ENCODE peak calls at places on chromosomes 2 and 18, in five cellular contexts. N, I, O, V and H are unnamed samples.

GRCh38 chr2:144452169-144453038 is 67.5 kb downstream of the ZEB2 start:
- DNase-seq in N (no peak), I (no peak), O (no peak), V (no peak), H (no peak)

GRCh38 chr2:31249009-31249690 is 15.2 kb downstream of the EHD3 start:
- DNase-seq in N (no peak), I (no peak), O (no peak), V (no peak), H (no peak)

GRCh38 chr2:201452058-201452736 is 657 bp downstream of the STRADB start:
- DNase-seq in N (no peak), I (no peak), O (no peak), V (no peak), H (peak)

GRCh38 chr18:36843784-36844183 is 14.9 kb downstream of the KIAA1328 start:
- DNase-seq in N (no peak), I (no peak), O (no peak), V (no peak), H (no peak)

GRCh38 chr18:80108122-80108536 is 933 bp upstream of the ADNP2 start:
- DNase-seq in N (no peak), I (no peak), O (peak), V (no peak), H (no peak)

GRCh38 chr2:102033028-102033749 is 41.4 kb downstream of the IL1R2 start:
- DNase-seq in N (peak), I (peak), O (peak), V (no peak), H (peak)

GRCh38 chr18:48933578-48934399 is 17.0 kb downstream of the SMAD7 start:
- DNase-seq in N (peak), I (no peak), O (no peak), V (no peak), H (no peak)

GRCh38 chr18:60794802-60795201 is 422.2 kb upstream of the MC4R start:
- DNase-seq in N (no peak), I (no peak), O (no peak), V (no peak), H (no peak)

GRCh38 chr2:178480227-178481181 is at the start of gene PLEKHA3:
- DNase-seq in N (peak), I (peak), O (peak), V (peak), H (peak)

GRCh38 chr2:172945511-172945850 is 130.2 kb upstream of the MAP3K20 start:
- DNase-seq in N (no peak), I (no peak), O (no peak), V (no peak), H (no peak)

GRCh38 chr2:58641001-58641400 is 399.9 kb upstream of the FANCL start:
- DNase-seq in N (no peak), I (no peak), O (no peak), V (no peak), H (no peak)

GRCh38 chr2:54629914-54630609 is 93.4 kb upstream of the EML6 start:
- DNase-seq in N (peak), I (peak), O (peak), V (no peak), H (no peak)

GRCh38 chr2:26786207-26787023 is 559 bp downstream of the CENPA start:
- DNase-seq in N (peak), I (no peak), O (no peak), V (no peak), H (no peak)

GRCh38 chr2:75571730-75572430 is 11.1 kb upstream of the EVA1A start:
- DNase-seq in N (no peak), I (no peak), O (no peak), V (no peak), H (no peak)

GRCh38 chr2:230793573-230794359 is 71.0 kb upstream of the ITM2C start:
- DNase-seq in N (no peak), I (peak), O (no peak), V (no peak), H (peak)

GRCh38 chr18:37188016-37188791 is 359.3 kb downstream of the KIAA1328 start:
- DNase-seq in N (no peak), I (no peak), O (no peak), V (no peak), H (no peak)

GRCh38 chr18:57008001-57008686 is 138.7 kb upstream of the BOD1L2 start:
- DNase-seq in N (no peak), I (no peak), O (no peak), V (no peak), H (no peak)

GRCh38 chr2:55148269-55148668 is 83.8 kb downstream of the CLHC1 start:
- DNase-seq in N (no peak), I (peak), O (no peak), V (no peak), H (no peak)

GRCh38 chr2:239677455-239678185 is 276.8 kb upstream of the HDAC4 start:
- DNase-seq in N (peak), I (no peak), O (no peak), V (no peak), H (no peak)

GRCh38 chr18:67363694-67364093 is 152.8 kb downstream of the DSEL start:
- DNase-seq in N (no peak), I (no peak), O (no peak), V (no peak), H (no peak)

GRCh38 chr2:153953761-153954160 is 82.0 kb downstream of the GALNT13 start:
- DNase-seq in N (no peak), I (no peak), O (no peak), V (no peak), H (no peak)

GRCh38 chr2:239236043-239236807 is 164.6 kb downstream of the HDAC4 start:
- DNase-seq in N (no peak), I (no peak), O (no peak), V (no peak), H (no peak)

GRCh38 chr2:174794851-174795374 is 30.6 kb upstream of the CHRNA1 start:
- DNase-seq in N (no peak), I (peak), O (no peak), V (no peak), H (no peak)

GRCh38 chr18:7830468-7830867 is 263.4 kb downstream of the PTPRM start:
- DNase-seq in N (no peak), I (no peak), O (no peak), V (no peak), H (no peak)

GRCh38 chr2:167962436-167963226 is 284.8 kb downstream of the STK39 start:
- DNase-seq in N (no peak), I (no peak), O (no peak), V (no peak), H (no peak)

GRCh38 chr18:22286576-22286975 is 117.2 kb downstream of the GATA6 start:
- DNase-seq in N (peak), I (no peak), O (peak), V (no peak), H (peak)

GRCh38 chr2:205930209-205930608 is 155.8 kb downstream of the INO80D start:
- DNase-seq in N (no peak), I (no peak), O (no peak), V (no peak), H (no peak)

GRCh38 chr2:39696072-39696471 is 30.4 kb downstream of the TMEM178A start:
- DNase-seq in N (no peak), I (peak), O (no peak), V (no peak), H (no peak)

GRCh38 chr2:7974936-7975335 is 706.9 kb upstream of the ID2 start:
- DNase-seq in N (no peak), I (no peak), O (no peak), V (no peak), H (no peak)
- TF ChIP-seq CTCF in N (no peak), I (no peak), O (no peak), V (no peak), H (no peak)

GRCh38 chr2:222315443-222316121 is 16.8 kb upstream of the PAX3 start:
- DNase-seq in N (no peak), I (no peak), O (no peak), V (no peak), H (no peak)
- TF ChIP-seq CTCF in N (no peak), I (no peak), O (no peak), V (no peak), H (no peak)

GRCh38 chr2:10449838-10450691 is 1.9 kb upstream of the ODC1 start:
- DNase-seq in N (peak), I (no peak), O (no peak), V (no peak), H (no peak)

GRCh38 chr2:10447300-10448207 is 573 bp downstream of the ODC1 start:
- DNase-seq in N (peak), I (peak), O (peak), V (no peak), H (peak)

GRCh38 chr2:10449481-10449831 is 1.3 kb upstream of the ODC1 start:
- DNase-seq in N (no peak), I (no peak), O (no peak), V (no peak), H (no peak)

GRCh38 chr2:10448208-10448645 is at the start of gene ODC1:
- DNase-seq in N (peak), I (peak), O (peak), V (peak), H (peak)

GRCh38 chr2:10448646-10449480 is 736 bp upstream of the ODC1 start:
- DNase-seq in N (peak), I (no peak), O (peak), V (peak), H (peak)
- TF ChIP-seq CTCF in N (peak), I (no peak), O (no peak), V (no peak), H (peak)

GRCh38 chr2:149021271-149021719 is 17.2 kb upstream of the LYPD6B start:
- DNase-seq in N (no peak), I (no peak), O (no peak), V (no peak), H (no peak)

GRCh38 chr2:149019768-149020167 is 18.7 kb upstream of the LYPD6B start:
- DNase-seq in N (no peak), I (no peak), O (no peak), V (no peak), H (no peak)

GRCh38 chr2:149021761-149022160 is 16.7 kb upstream of the LYPD6B start:
- DNase-seq in N (no peak), I (no peak), O (no peak), V (no peak), H (no peak)

GRCh38 chr2:149020432-149020851 is 18.1 kb upstream of the LYPD6B start:
- DNase-seq in N (no peak), I (no peak), O (no peak), V (no peak), H (peak)

DNA sequence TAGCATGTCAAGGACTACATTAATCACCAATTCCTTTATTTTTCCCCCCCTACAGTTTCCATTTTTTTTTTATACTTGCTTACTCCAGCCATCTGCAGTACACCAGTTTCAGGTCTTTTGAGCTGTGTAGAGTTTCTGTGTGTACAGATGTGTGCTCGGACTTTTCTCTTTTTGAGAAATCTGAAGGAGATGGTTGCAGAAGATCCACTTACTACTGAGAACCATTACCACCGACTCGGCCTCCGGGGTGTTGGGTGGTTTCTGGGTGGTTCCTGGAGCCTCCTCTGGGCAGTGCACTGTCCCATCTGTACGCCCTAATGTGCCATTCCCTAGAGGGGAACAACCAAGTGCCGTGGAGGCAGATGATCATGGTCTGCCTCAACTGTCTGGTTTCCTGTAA is 15.4 kb upstream of the LYPD6B start:
- DNase-seq in N (no peak), I (no peak), O (no peak), V (no peak), H (peak)
- TF ChIP-seq CTCF in N (no peak), I (no peak), O (no peak), V (no peak), H (no peak)

DNA sequence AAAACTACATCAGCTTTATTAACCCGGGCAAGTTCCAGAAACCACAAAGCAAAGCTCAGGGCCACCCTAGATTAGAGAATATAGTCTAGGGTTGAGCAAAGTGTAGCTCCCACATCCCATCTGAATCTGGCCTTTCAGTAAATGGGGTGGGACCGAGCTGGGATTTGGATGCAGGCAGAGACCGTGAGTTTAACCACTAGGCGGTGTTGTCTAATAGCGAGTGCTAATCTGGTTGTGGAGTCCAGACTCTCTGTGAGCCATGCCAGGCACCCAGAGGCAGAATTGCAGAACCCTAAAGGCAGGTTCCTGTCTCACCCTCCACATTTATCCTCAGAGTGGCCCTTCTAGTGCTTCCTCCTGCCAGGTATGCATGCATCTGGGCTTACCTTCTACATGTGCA is 435.9 kb downstream of the TSN start:
- DNase-seq in N (no peak), I (no peak), O (no peak), V (no peak), H (no peak)
- TF ChIP-seq CTCF in N (peak), I (peak), O (no peak), V (peak), H (no peak)

GRCh38 chr2:170215019-170215418 is 37.1 kb downstream of the MYO3B start:
- DNase-seq in N (no peak), I (no peak), O (no peak), V (no peak), H (no peak)
- TF ChIP-seq CTCF in N (no peak), I (no peak), O (no peak), V (no peak), H (no peak)

GRCh38 chr2:61633250-61633649 is 95.1 kb upstream of the XPO1 start:
- DNase-seq in N (no peak), I (no peak), O (no peak), V (no peak), H (no peak)
- TF ChIP-seq CTCF in N (peak), I (no peak), O (no peak), V (no peak), H (no peak)

DNA sequence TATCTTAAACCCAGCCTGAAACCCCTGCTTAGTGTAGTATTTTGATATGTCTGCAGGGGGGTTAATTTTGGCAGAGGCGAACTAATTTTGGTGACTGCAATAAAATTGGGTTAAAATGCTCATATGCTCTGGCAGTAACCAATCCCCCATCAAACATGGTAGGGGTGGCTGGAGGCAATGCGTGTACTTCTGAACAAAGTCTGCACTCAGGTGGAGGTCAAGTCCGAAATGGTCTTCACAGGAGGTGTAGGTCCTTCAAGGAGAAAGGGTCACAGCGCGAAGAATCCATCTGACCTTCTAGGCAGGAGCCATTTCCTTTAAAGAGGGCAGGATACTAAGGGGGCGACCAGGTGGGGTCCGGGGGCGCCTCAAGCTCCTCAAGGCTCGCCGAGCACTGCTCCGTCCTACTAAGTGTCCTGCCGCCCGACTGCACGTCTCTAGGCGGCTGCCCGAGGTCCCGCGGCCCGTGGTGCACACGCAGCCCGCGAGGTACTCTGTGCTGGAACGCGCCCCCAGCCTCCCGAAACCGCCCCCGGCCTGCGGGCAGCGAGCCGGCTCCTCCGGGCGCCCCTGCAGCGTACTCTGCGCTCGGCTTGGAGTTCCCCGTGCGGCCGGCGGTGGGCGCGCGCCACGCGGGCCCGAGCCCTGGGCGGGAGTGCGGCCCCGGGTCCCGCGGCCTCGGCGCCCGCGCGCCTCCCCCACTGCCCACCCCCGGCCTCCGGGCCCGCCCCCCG is 1.7 kb upstream of the LDLRAD4 start:
- DNase-seq in N (peak), I (no peak), O (peak), V (peak), H (no peak)
- TF ChIP-seq CTCF in N (peak), I (no peak), O (peak), V (no peak), H (peak)

DNA sequence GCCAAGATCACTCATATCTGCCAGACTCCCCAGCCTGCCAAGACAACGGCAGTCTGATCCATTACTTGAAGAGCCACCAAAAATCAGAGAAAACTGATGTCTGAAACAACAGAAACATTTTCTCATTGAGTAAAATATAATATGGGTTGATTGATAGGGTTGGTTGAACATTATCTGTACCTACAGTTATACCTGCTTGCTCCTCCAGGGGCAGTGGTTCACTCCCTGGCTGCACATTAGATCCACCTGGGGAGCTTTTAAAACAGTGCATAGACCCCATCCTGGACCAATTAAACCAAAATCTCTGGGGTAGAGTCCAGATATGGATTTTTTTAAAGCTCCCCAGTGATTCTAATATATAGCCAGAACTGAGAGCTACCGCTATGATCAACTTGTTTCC is 43.6 kb upstream of the SLC14A2 start:
- DNase-seq in N (no peak), I (no peak), O (no peak), V (no peak), H (no peak)
- TF ChIP-seq CTCF in N (no peak), I (no peak), O (no peak), V (peak), H (no peak)